ENCODE peak calls at places on chromosomes 1 and 21, in seven cellular contexts. One of them, this sample, is unnamed.

GRCh38 chr1:219626865-219627264 is 14.0 kb upstream of the ZC3H11B start:
- DNase-seq in psoas muscle: no peak
- DNase-seq in neural progenitor cell: no peak
- DNase-seq in H7: no peak
- DNase-seq in mammary epithelial cell: no peak
- DNase-seq in GM23338: no peak
- DNase-seq in colonic mucosa: no peak
- DNase-seq in this sample: no peak

GRCh38 chr1:9228589-9228988 is 6.0 kb upstream of the H6PD start:
- DNase-seq in psoas muscle: no peak
- DNase-seq in neural progenitor cell: no peak
- DNase-seq in H7: no peak
- DNase-seq in mammary epithelial cell: no peak
- DNase-seq in GM23338: no peak
- DNase-seq in colonic mucosa: no peak
- DNase-seq in this sample: no peak

GRCh38 chr1:115732307-115732706 is 36.2 kb downstream of the CASQ2 start:
- DNase-seq in psoas muscle: no peak
- DNase-seq in neural progenitor cell: no peak
- DNase-seq in H7: no peak
- DNase-seq in mammary epithelial cell: no peak
- DNase-seq in GM23338: no peak
- DNase-seq in colonic mucosa: no peak
- DNase-seq in this sample: no peak

GRCh38 chr1:245234217-245235120 is 79.7 kb downstream of the KIF26B start:
- DNase-seq in psoas muscle: no peak
- DNase-seq in neural progenitor cell: peak; percentile 87
- DNase-seq in H7: peak; percentile 78
- DNase-seq in mammary epithelial cell: no peak
- DNase-seq in GM23338: peak; percentile 79
- DNase-seq in colonic mucosa: no peak
- DNase-seq in this sample: peak; percentile 1

GRCh38 chr1:151828931-151829330 is 2.7 kb downstream of the RORC start:
- DNase-seq in psoas muscle: peak; percentile 80
- DNase-seq in neural progenitor cell: peak; percentile 88
- DNase-seq in H7: peak; percentile 93
- DNase-seq in mammary epithelial cell: peak; percentile 69
- DNase-seq in GM23338: peak; percentile 88
- DNase-seq in colonic mucosa: peak; percentile 57
- DNase-seq in this sample: peak; percentile 12

GRCh38 chr1:231420959-231421615 is 1.0 kb downstream of the EGLN1 start:
- DNase-seq in psoas muscle: peak; percentile 84
- DNase-seq in neural progenitor cell: peak; percentile 66
- DNase-seq in H7: peak; percentile 69
- DNase-seq in mammary epithelial cell: peak; percentile 50
- DNase-seq in GM23338: peak; percentile 53
- DNase-seq in colonic mucosa: peak; percentile 57
- DNase-seq in this sample: peak; percentile 51

GRCh38 chr1:101170506-101171050 is 66.2 kb upstream of the S1PR1 start:
- DNase-seq in psoas muscle: no peak
- DNase-seq in neural progenitor cell: no peak
- DNase-seq in H7: no peak
- DNase-seq in mammary epithelial cell: no peak
- DNase-seq in GM23338: no peak
- DNase-seq in colonic mucosa: no peak
- DNase-seq in this sample: no peak

GRCh38 chr1:21779613-21780521 is 3.1 kb downstream of the USP48 start:
- DNase-seq in psoas muscle: no peak
- DNase-seq in neural progenitor cell: no peak
- DNase-seq in H7: no peak
- DNase-seq in mammary epithelial cell: no peak
- DNase-seq in GM23338: no peak
- DNase-seq in colonic mucosa: no peak
- DNase-seq in this sample: no peak

GRCh38 chr21:36695671-36696389 is 3.1 kb upstream of the SIM2 start:
- DNase-seq in psoas muscle: no peak
- DNase-seq in neural progenitor cell: peak; percentile 74
- DNase-seq in H7: peak; percentile 84
- DNase-seq in mammary epithelial cell: no peak
- DNase-seq in GM23338: peak; percentile 87
- DNase-seq in colonic mucosa: no peak
- DNase-seq in this sample: no peak

GRCh38 chr21:24428539-24429186 is 1178.6 kb downstream of the MRPL39 start:
- DNase-seq in psoas muscle: no peak
- DNase-seq in neural progenitor cell: no peak
- DNase-seq in H7: no peak
- DNase-seq in mammary epithelial cell: no peak
- DNase-seq in GM23338: no peak
- DNase-seq in colonic mucosa: no peak
- DNase-seq in this sample: no peak

GRCh38 chr1:6241887-6242740 is 1.9 kb upstream of the HES3 start:
- DNase-seq in psoas muscle: peak; percentile 47
- DNase-seq in neural progenitor cell: peak; percentile 91
- DNase-seq in H7: peak; percentile 94
- DNase-seq in mammary epithelial cell: no peak
- DNase-seq in GM23338: peak; percentile 91
- DNase-seq in colonic mucosa: no peak
- DNase-seq in this sample: no peak

DNA sequence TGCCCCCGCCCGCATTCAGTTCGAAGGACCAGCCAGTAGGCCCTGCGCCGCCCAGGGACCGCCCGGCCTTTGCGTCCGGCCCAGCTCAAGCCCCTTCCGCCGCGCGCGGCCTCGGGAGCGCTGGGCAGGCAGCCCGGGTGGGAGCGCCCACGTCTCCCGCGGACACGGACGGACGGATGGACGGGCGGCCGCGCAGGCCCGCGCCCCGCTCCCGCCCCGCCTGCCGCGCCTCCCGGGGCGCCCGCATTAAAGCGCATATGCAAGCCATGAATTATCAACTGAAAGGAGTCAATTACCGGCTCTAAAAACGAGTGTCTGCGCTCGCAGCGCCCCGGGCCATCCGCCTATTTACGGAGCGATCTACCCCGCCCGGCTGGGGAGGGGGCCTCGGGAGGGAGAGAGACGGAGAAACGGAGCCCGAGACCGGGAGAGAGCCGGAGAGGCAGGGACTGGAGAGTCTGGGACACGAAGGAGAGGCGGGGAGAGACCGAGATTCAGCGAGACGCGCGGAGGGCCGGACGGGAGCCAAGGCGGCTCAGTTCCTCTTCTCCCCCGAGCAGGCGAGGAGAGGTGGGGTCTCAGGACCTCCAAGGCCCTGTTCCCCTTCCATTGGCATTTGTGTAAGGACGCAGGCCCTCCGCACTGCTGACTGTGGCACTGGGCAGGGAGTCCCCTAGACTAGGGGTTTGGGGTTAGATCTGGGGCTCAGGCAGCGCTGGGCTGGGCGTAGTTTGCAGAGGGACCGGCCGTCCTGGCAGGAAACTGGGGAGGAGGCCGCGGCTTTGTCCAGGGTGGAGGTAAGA is 41.3 kb upstream of the DMBX1 start:
- DNase-seq in psoas muscle: no peak
- DNase-seq in neural progenitor cell: peak; percentile 60
- DNase-seq in H7: peak; percentile 93
- DNase-seq in mammary epithelial cell: no peak
- DNase-seq in GM23338: peak; percentile 95
- DNase-seq in colonic mucosa: no peak
- DNase-seq in this sample: no peak
- H3K27me3 ChIP-seq in psoas muscle: peaks cover 45% of the 10 kb centered on the region
- H3K27me3 ChIP-seq in neural progenitor cell: peaks cover 100% of the 10 kb centered on the region
- H3K27me3 ChIP-seq in H7: peaks cover 70% of the 10 kb centered on the region
- H3K27me3 ChIP-seq in mammary epithelial cell: peaks cover 15% of the 10 kb centered on the region
- H3K27me3 ChIP-seq in GM23338: peaks cover 100% of the 10 kb centered on the region
- H3K27me3 ChIP-seq in colonic mucosa: peaks cover 29% of the 10 kb centered on the region
- H3K27me3 ChIP-seq in this sample: peaks cover 73% of the 10 kb centered on the region

GRCh38 chr1:178941261-178941689 is 70.4 kb upstream of the ANGPTL1 start:
- DNase-seq in psoas muscle: no peak
- DNase-seq in neural progenitor cell: no peak
- DNase-seq in H7: peak; percentile 29
- DNase-seq in mammary epithelial cell: no peak
- DNase-seq in GM23338: no peak
- DNase-seq in colonic mucosa: no peak
- DNase-seq in this sample: no peak
- H3K4me3 ChIP-seq in psoas muscle: no peak overlapping the region
- H3K4me3 ChIP-seq in neural progenitor cell: no peak overlapping the region
- H3K4me3 ChIP-seq in H7: no peak overlapping the region
- H3K4me3 ChIP-seq in mammary epithelial cell: no peak overlapping the region
- H3K4me3 ChIP-seq in GM23338: no peak overlapping the region
- H3K4me3 ChIP-seq in colonic mucosa: no peak overlapping the region
- H3K4me3 ChIP-seq in this sample: no peak overlapping the region

GRCh38 chr1:3103977-3104677 is 35.1 kb downstream of the PRDM16 start:
- DNase-seq in psoas muscle: no peak
- DNase-seq in neural progenitor cell: peak; percentile 49
- DNase-seq in H7: no peak
- DNase-seq in mammary epithelial cell: no peak
- DNase-seq in GM23338: peak; percentile 31
- DNase-seq in colonic mucosa: no peak
- DNase-seq in this sample: no peak

GRCh38 chr1:3097861-3098260 is 28.9 kb downstream of the PRDM16 start:
- DNase-seq in psoas muscle: no peak
- DNase-seq in neural progenitor cell: no peak
- DNase-seq in H7: no peak
- DNase-seq in mammary epithelial cell: no peak
- DNase-seq in GM23338: no peak
- DNase-seq in colonic mucosa: no peak
- DNase-seq in this sample: no peak

GRCh38 chr1:3105167-3105863 is 36.3 kb downstream of the PRDM16 start:
- DNase-seq in psoas muscle: no peak
- DNase-seq in neural progenitor cell: peak; percentile 98
- DNase-seq in H7: peak; percentile 97
- DNase-seq in mammary epithelial cell: no peak
- DNase-seq in GM23338: peak; percentile 94
- DNase-seq in colonic mucosa: no peak
- DNase-seq in this sample: no peak

GRCh38 chr1:3099861-3100260 is 30.9 kb downstream of the PRDM16 start:
- DNase-seq in psoas muscle: no peak
- DNase-seq in neural progenitor cell: no peak
- DNase-seq in H7: no peak
- DNase-seq in mammary epithelial cell: no peak
- DNase-seq in GM23338: no peak
- DNase-seq in colonic mucosa: no peak
- DNase-seq in this sample: no peak

GRCh38 chr1:3101127-3101939 is 32.3 kb downstream of the PRDM16 start:
- DNase-seq in psoas muscle: no peak
- DNase-seq in neural progenitor cell: peak; percentile 95
- DNase-seq in H7: no peak
- DNase-seq in mammary epithelial cell: no peak
- DNase-seq in GM23338: no peak
- DNase-seq in colonic mucosa: no peak
- DNase-seq in this sample: no peak
- H3K27me3 ChIP-seq in psoas muscle: peaks cover 16% of the 10 kb centered on the region
- H3K27me3 ChIP-seq in neural progenitor cell: no peaks in the 10 kb centered on the region
- H3K27me3 ChIP-seq in H7: no peaks in the 10 kb centered on the region
- H3K27me3 ChIP-seq in mammary epithelial cell: no peaks in the 10 kb centered on the region
- H3K27me3 ChIP-seq in GM23338: no peaks in the 10 kb centered on the region
- H3K27me3 ChIP-seq in colonic mucosa: no peaks in the 10 kb centered on the region
- H3K27me3 ChIP-seq in this sample: no peaks in the 10 kb centered on the region

GRCh38 chr1:24150228-24151174 is 7.6 kb upstream of the IL22RA1 start:
- DNase-seq in psoas muscle: peak; percentile 92
- DNase-seq in neural progenitor cell: peak; percentile 88
- DNase-seq in H7: peak; percentile 91
- DNase-seq in mammary epithelial cell: peak; percentile 88
- DNase-seq in GM23338: peak; percentile 96
- DNase-seq in colonic mucosa: peak; percentile 99
- DNase-seq in this sample: peak; percentile 80

GRCh38 chr1:24149854-24150227 is 6.9 kb upstream of the IL22RA1 start:
- DNase-seq in psoas muscle: no peak
- DNase-seq in neural progenitor cell: no peak
- DNase-seq in H7: no peak
- DNase-seq in mammary epithelial cell: peak; percentile 88
- DNase-seq in GM23338: no peak
- DNase-seq in colonic mucosa: peak; percentile 82
- DNase-seq in this sample: peak; percentile 91

GRCh38 chr1:24154215-24154614 is 11.3 kb upstream of the IL22RA1 start:
- DNase-seq in psoas muscle: no peak
- DNase-seq in neural progenitor cell: peak; percentile 57
- DNase-seq in H7: no peak
- DNase-seq in mammary epithelial cell: no peak
- DNase-seq in GM23338: peak; percentile 61
- DNase-seq in colonic mucosa: no peak
- DNase-seq in this sample: no peak

GRCh38 chr1:24152631-24153494 is 9.9 kb upstream of the IL22RA1 start:
- DNase-seq in psoas muscle: no peak
- DNase-seq in neural progenitor cell: no peak
- DNase-seq in H7: no peak
- DNase-seq in mammary epithelial cell: no peak
- DNase-seq in GM23338: no peak
- DNase-seq in colonic mucosa: no peak
- DNase-seq in this sample: no peak

DNA sequence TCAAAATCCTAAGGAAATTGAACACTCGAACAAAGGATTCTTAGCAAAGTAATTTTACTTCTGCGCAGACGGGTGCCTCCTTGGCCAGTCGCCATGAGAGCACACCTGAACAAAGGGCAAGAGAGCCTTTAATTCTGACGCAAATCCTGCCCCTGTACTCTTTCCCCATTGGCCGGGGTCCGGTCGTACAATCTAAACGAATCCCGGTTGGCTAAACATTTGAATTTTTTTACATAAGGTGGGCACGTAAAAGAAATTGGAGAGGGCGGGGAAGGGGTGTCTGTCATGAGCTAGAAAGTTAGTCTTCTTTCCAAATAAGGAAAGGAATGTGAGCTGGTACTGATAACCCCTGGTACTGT is 8.2 kb upstream of the IL22RA1 start:
- DNase-seq in psoas muscle: no peak
- DNase-seq in neural progenitor cell: peak; percentile 92
- DNase-seq in H7: peak; percentile 76
- DNase-seq in mammary epithelial cell: peak; percentile 95
- DNase-seq in GM23338: peak; percentile 98
- DNase-seq in colonic mucosa: peak; percentile 87
- DNase-seq in this sample: no peak
- H3K4me3 ChIP-seq in psoas muscle: no peak overlapping the region
- H3K4me3 ChIP-seq in neural progenitor cell: peak overlapping the region; percentile 50
- H3K4me3 ChIP-seq in H7: peak overlapping the region; percentile 25
- H3K4me3 ChIP-seq in mammary epithelial cell: peak overlapping the region; percentile 43
- H3K4me3 ChIP-seq in GM23338: peak overlapping the region; percentile 49
- H3K4me3 ChIP-seq in colonic mucosa: no peak overlapping the region
- H3K4me3 ChIP-seq in this sample: no peak overlapping the region

GRCh38 chr1:220810963-220811362 is 24.2 kb downstream of the MTARC1 start:
- DNase-seq in psoas muscle: no peak
- DNase-seq in neural progenitor cell: no peak
- DNase-seq in H7: no peak
- DNase-seq in mammary epithelial cell: no peak
- DNase-seq in GM23338: no peak
- DNase-seq in colonic mucosa: no peak
- DNase-seq in this sample: no peak

GRCh38 chr1:220812308-220812707 is 25.6 kb downstream of the MTARC1 start:
- DNase-seq in psoas muscle: no peak
- DNase-seq in neural progenitor cell: no peak
- DNase-seq in H7: no peak
- DNase-seq in mammary epithelial cell: no peak
- DNase-seq in GM23338: no peak
- DNase-seq in colonic mucosa: no peak
- DNase-seq in this sample: no peak

GRCh38 chr1:220813013-220813412 is 26.3 kb downstream of the MTARC1 start:
- DNase-seq in psoas muscle: no peak
- DNase-seq in neural progenitor cell: no peak
- DNase-seq in H7: peak; percentile 40
- DNase-seq in mammary epithelial cell: no peak
- DNase-seq in GM23338: peak; percentile 72
- DNase-seq in colonic mucosa: no peak
- DNase-seq in this sample: no peak

GRCh38 chr1:220810179-220810653 is 23.5 kb downstream of the MTARC1 start:
- DNase-seq in psoas muscle: peak; percentile 87
- DNase-seq in neural progenitor cell: peak; percentile 87
- DNase-seq in H7: peak; percentile 84
- DNase-seq in mammary epithelial cell: no peak
- DNase-seq in GM23338: peak; percentile 91
- DNase-seq in colonic mucosa: peak; percentile 71
- DNase-seq in this sample: peak; percentile 70

GRCh38 chr1:220811695-220812094 is 25.0 kb downstream of the MTARC1 start:
- DNase-seq in psoas muscle: no peak
- DNase-seq in neural progenitor cell: no peak
- DNase-seq in H7: no peak
- DNase-seq in mammary epithelial cell: no peak
- DNase-seq in GM23338: no peak
- DNase-seq in colonic mucosa: no peak
- DNase-seq in this sample: no peak
- H3K27me3 ChIP-seq in psoas muscle: no peaks in the 10 kb centered on the region
- H3K27me3 ChIP-seq in neural progenitor cell: no peaks in the 10 kb centered on the region
- H3K27me3 ChIP-seq in H7: no peaks in the 10 kb centered on the region
- H3K27me3 ChIP-seq in mammary epithelial cell: no peaks in the 10 kb centered on the region
- H3K27me3 ChIP-seq in GM23338: no peaks in the 10 kb centered on the region
- H3K27me3 ChIP-seq in colonic mucosa: no peaks in the 10 kb centered on the region
- H3K27me3 ChIP-seq in this sample: no peaks in the 10 kb centered on the region

This sample was measured in brain microvascular endothelial cell.